ENCODE peak calls at places on chromosomes 3 and 15, in four cellular contexts. E is A549, I is hepatocyte, K is ovary. D is an unnamed sample.

GRCh38 chr15:72912121-72912520 is 128.6 kb upstream of the ADPGK start:
- DNase-seq in I (no peak), E (no peak), K (no peak), D (no peak)

GRCh38 chr3:63228677-63229076 is 49.4 kb upstream of the SYNPR start:
- DNase-seq in I (peak; percentile 58), E (peak; percentile 2), K (no peak), D (peak; percentile 56)

GRCh38 chr15:29924750-29925149 is 102.5 kb upstream of the TJP1 start:
- DNase-seq in E (peak; percentile 72), K (no peak), I (peak; percentile 79), D (peak; percentile 74)

GRCh38 chr15:72970965-72971746 is 81.1 kb upstream of the NEO1 start:
- DNase-seq in I (no peak), K (no peak), E (no peak), D (peak; percentile 61)

GRCh38 chr15:31323627-31324026 is 3.0 kb upstream of the KLF13 start:
- DNase-seq in I (no peak), K (no peak), E (no peak), D (no peak)

GRCh38 chr3:29693863-29694262 is 413.0 kb downstream of the RBMS3 start:
- DNase-seq in K (no peak), E (peak; percentile 33), I (peak; percentile 30), D (peak; percentile 83)

GRCh38 chr15:92020765-92021164 is 167.3 kb downstream of the SLCO3A1 start:
- DNase-seq in K (no peak), I (no peak), E (no peak), D (no peak)

GRCh38 chr3:188077160-188077812 is 76.7 kb upstream of the LPP start:
- DNase-seq in I (no peak), K (no peak), E (no peak), D (no peak)

GRCh38 chr3:100097919-100098896 is 16.1 kb downstream of the FILIP1L start:
- DNase-seq in K (peak; percentile 33), I (peak; percentile 51), E (no peak), D (peak; percentile 28)

GRCh38 chr15:92109485-92109884 is 256.0 kb downstream of the SLCO3A1 start:
- DNase-seq in I (no peak), K (no peak), E (no peak), D (no peak)

GRCh38 chr15:41806291-41807181 is 21.4 kb upstream of the JMJD7 start:
- DNase-seq in K (no peak), E (no peak), I (no peak), D (peak; percentile 93)

GRCh38 chr3:32176989-32177701 is 61.3 kb upstream of the CMTM8 start:
- DNase-seq in K (no peak), E (peak; percentile 32), I (peak; percentile 82), D (peak; percentile 78)

GRCh38 chr3:119637679-119638525 is 22.5 kb downstream of the POPDC2 start:
- DNase-seq in I (peak; percentile 22), K (no peak), E (no peak), D (peak; percentile 88)

GRCh38 chr3:51955893-51956770 is 951 bp downstream of the GPR62 start:
- DNase-seq in I (peak; percentile 77), E (no peak), K (peak; percentile 79), D (peak; percentile 74)
- TF ChIP-seq CTCF in I (peak; percentile 17), E (no peak), K (peak; percentile 60), D (peak; percentile 67)

GRCh38 chr3:127288343-127288742 is 497 bp upstream of the PRR20G start:
- DNase-seq in I (no peak), K (no peak), E (no peak), D (no peak)

GRCh38 chr3:127287840-127288239 is at the start of gene PRR20G:
- DNase-seq in K (no peak), E (no peak), I (no peak), D (no peak)

GRCh38 chr3:127284258-127284657 is 3.6 kb downstream of the PRR20G start:
- DNase-seq in K (no peak), I (no peak), E (no peak), D (no peak)

GRCh38 chr3:127288921-127289645 is 1.2 kb upstream of the PRR20G start:
- DNase-seq in K (no peak), I (no peak), E (no peak), D (no peak)

GRCh38 chr3:127286571-127287140 is 1.2 kb downstream of the PRR20G start:
- DNase-seq in E (no peak), I (no peak), K (no peak), D (peak; percentile 67)
- H3K4me3 ChIP-seq in E (no peak overlapping the region), I (no peak overlapping the region), K (no peak overlapping the region), D (no peak overlapping the region)

GRCh38 chr3:78204977-78205376 is 1165.1 kb downstream of the ROBO2 start:
- DNase-seq in I (peak; percentile 8), E (no peak), K (no peak), D (peak; percentile 45)
- TF ChIP-seq CTCF in I (peak; percentile 26), E (no peak), K (no peak), D (no peak)

DNA sequence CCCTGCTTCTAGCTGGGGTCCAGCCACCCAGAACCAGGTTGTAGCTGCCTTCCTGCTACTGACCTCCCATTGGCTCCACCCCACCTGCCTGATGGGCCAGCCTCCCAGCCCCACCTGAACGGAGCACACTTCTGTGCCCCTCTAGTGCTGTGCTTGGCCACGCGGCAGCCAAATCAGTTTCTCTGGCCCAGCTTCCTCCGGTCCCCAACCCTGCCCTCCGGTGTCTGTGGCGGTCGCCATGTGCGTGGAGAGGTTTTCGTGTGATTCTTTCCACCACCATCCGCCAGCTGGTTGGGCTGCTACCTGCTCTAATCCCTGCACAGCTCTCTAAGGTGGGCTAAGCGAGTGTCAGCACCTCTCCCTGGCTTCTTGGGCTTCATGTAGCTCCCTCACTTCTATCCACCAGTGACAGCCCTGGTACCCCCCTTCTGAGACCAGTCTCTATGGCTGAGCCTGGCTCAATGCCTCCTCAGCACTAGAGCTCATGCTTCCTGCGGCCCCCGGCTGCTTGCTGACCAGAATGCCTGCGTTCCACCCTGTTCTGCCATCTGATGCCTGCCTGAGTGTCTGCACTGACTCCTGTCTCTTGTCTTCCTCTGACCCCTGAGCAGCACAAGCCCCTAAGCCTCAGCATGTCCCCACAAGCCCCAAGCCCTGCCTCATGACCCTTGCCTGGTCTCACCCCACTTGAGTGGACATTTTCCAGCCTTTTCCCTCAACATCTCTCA is 23.2 kb upstream of the MAGEF1 start:
- DNase-seq in E (no peak), K (no peak), I (no peak), D (no peak)
- H3K4me3 ChIP-seq in E (no peak overlapping the region), K (no peak overlapping the region), I (no peak overlapping the region), D (no peak overlapping the region)

DNA sequence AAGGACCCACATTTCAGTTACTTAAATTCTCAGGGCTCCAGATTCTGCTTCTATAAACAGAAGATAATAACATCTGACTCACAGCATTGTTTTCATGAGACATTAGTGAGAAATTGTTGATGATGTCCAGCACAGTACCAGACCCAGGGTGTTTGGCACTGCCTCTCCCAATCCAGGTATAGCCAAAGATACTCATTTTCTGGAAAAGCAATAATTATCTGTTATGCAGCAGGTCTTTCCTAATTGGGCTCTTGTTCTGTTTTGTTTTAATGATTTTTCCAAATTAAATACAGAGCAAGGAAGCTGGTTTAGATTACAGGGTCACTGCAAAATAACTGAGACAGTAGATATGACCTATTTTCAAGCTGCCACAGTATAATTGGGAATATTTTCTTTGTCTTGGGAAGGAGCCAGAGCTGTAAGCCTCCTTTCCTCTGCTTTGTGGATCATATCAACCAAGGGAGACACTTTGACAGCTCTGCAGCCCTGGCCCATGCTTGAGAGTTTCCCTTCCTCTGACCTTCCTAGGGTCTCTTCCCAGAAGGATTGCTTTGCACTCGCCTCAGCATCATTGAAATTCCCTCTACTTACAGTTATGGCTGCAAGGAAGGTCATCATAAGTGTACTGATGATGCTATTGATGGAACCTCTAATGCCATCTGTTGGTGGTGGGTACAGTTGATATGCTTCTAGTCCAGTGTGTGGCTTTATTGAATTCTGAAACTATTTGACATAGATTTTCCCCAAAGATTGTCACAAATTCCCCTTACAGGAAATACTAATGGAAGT is 522.4 kb upstream of the ADAMTS9 start:
- DNase-seq in E (no peak), I (no peak), K (no peak), D (no peak)
- TF ChIP-seq CTCF in E (no peak), I (no peak), K (no peak), D (no peak)

GRCh38 chr3:42653560-42654330 is at the start of gene ZBTB47:
- DNase-seq in I (peak; percentile 63), K (peak; percentile 64), E (no peak), D (no peak)
- H3K4me3 ChIP-seq in I (peak within 1 kb of the TSS; percentile 96), K (peak within 1 kb of the TSS; percentile 88), E (peak within 1 kb of the TSS; percentile 69), D (peak within 1 kb of the TSS; percentile 75)

DNA sequence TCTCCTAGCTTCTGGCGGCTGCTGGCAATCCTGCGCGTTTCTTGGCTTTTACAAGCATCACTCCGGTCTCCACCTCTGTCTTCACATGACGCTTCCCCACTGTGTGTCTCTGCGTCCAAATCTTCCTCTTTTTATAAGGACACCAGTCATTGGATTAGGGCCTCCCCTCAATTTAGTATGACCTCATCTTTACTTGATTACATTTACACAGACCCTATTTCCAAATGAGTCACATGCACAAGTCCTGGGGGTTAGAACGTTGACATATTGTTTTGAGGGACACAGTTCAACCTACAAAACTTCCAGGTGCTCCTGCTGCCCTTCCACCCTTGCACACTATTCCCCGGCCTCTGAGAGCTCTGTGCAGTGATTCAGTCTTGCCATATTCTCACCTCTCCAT is 215.3 kb downstream of the OPA1 start:
- DNase-seq in E (no peak), I (no peak), K (no peak), D (no peak)
- TF ChIP-seq CTCF in E (no peak), I (no peak), K (no peak), D (no peak)

DNA sequence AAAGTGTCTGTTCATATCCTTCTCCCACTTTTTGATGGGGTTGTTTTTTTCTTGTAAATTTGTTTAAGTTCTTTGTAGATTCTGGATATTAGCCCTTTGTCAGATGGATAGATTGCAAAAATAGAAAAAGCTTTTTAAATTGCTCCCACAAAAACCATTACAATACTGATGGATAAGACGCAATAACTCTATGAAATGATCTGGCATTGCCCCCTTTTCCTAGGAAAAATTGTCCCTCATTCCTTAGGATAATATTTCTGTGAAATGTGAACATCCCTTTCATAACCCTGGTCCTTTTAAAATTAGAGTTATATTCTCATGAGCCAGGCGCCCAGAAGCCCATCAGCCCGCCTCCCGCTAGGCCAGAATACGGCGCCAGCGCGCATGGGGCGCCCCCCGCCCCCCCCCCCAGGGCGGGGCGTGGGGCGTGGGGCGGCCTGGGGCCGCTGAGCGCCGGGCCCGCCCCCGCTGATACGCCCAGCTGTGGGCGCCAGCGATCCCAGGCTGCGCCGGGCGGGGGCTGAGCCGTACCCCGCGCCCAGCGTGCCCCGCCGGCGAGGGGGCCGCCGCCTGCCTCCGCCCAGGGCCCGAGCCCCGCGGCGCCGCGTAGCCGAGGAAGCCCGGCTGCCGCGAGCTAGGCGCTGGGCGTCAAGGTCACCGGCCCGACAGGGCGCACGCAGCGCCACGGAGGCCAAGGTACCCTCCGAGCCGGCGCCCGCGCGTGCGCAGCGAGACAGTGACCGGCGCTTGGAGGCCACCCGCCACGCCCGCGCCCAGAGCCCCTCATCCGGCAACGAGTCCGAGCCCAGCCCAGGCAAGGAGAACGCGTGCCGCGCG is 11.1 kb upstream of the ROPN1B start:
- DNase-seq in I (peak; percentile 40), E (no peak), K (no peak), D (no peak)
- H3K4me3 ChIP-seq in I (no peak overlapping the region), E (peak overlapping the region; percentile 47), K (no peak overlapping the region), D (no peak overlapping the region)

GRCh38 chr15:75597667-75598341 is 18.7 kb upstream of the PTPN9 start:
- DNase-seq in K (no peak), E (peak; percentile 38), I (peak; percentile 25), D (no peak)
- TF ChIP-seq CTCF in K (no peak), E (peak; percentile 36), I (peak; percentile 26), D (peak; percentile 21)

D was measured in bronchial epithelial cell.